ENCODE peak calls at places on chromosomes 6 and 20, in nine cellular contexts. B, I, A, H, O, V, Z, J and N are unnamed samples.

GRCh38 chr20:61560361-61560853 is 308.3 kb downstream of the CDH4 start:
- DNase-seq in O (peak), Z (peak), H (no peak), B (peak), I (no peak), J (peak), A (peak), V (no peak), N (peak)

GRCh38 chr20:38091447-38092216 is 58.1 kb downstream of the RPRD1B start:
- DNase-seq in V (no peak), A (peak), B (no peak), Z (no peak), H (no peak), J (no peak), O (no peak), I (no peak), N (no peak)

GRCh38 chr6:41371461-41371991 is 36.1 kb downstream of the NCR2 start:
- DNase-seq in V (no peak), O (peak), A (peak), J (no peak), H (peak), I (no peak), Z (peak), B (peak), N (no peak)

GRCh38 chr6:134065706-134066105 is 13.3 kb upstream of the SLC2A12 start:
- DNase-seq in O (peak), I (peak), A (peak), H (peak), B (peak), Z (no peak), J (peak), V (no peak), N (peak)

GRCh38 chr6:147508073-147508870 is at the start of gene SAMD5:
- DNase-seq in B (peak), V (no peak), H (peak), O (peak), J (peak), A (peak), I (peak), Z (peak), N (peak)

GRCh38 chr6:2986722-2987196 is 12.9 kb upstream of the NQO2 start:
- DNase-seq in I (no peak), V (no peak), O (peak), Z (no peak), A (peak), H (no peak), B (peak), J (peak), N (no peak)

GRCh38 chr20:33099842-33100538 is 20.5 kb downstream of the BPIFB4 start:
- DNase-seq in B (no peak), A (no peak), H (no peak), O (no peak), Z (no peak), V (no peak), J (no peak), I (no peak), N (no peak)

GRCh38 chr20:1417273-1417672 is 24.4 kb upstream of the FKBP1A start:
- DNase-seq in H (no peak), J (peak), A (peak), V (no peak), B (peak), I (peak), O (peak), Z (no peak), N (no peak)

GRCh38 chr6:28081486-28081751 is 1.1 kb downstream of the ZNF165 start:
- DNase-seq in I (no peak), A (peak), J (no peak), O (no peak), B (no peak), Z (no peak), V (peak), H (no peak), N (no peak)

GRCh38 chr6:29986199-29986598 is 43.9 kb downstream of the HLA-A start:
- DNase-seq in O (no peak), H (no peak), B (no peak), V (no peak), Z (no peak), J (no peak), I (no peak), A (no peak), N (no peak)

GRCh38 chr6:162726997-162727346 is 594 bp downstream of the PRKN start:
- DNase-seq in H (no peak), B (peak), V (peak), A (peak), Z (no peak), O (peak), J (no peak), I (no peak), N (no peak)

GRCh38 chr6:136609878-136610706 is 59.9 kb upstream of the MAP7 start:
- DNase-seq in H (no peak), Z (no peak), J (peak), A (peak), V (no peak), B (peak), O (peak), I (peak), N (no peak)

GRCh38 chr20:36154696-36155628 is at the start of gene EPB41L1:
- DNase-seq in I (no peak), Z (peak), B (peak), J (no peak), H (peak), A (no peak), V (peak), O (peak), N (peak)

GRCh38 chr20:41137412-41138216 is at the start of gene PLCG1:
- DNase-seq in Z (peak), V (peak), J (peak), B (peak), A (peak), H (peak), O (peak), I (no peak), N (peak)

GRCh38 chr6:161048636-161049035 is 57.1 kb downstream of the MAP3K4 start:
- DNase-seq in H (peak), A (peak), V (no peak), B (peak), J (no peak), O (peak), I (no peak), Z (no peak), N (no peak)

GRCh38 chr6:13421425-13422057 is 65.9 kb downstream of the GFOD1 start:
- DNase-seq in V (no peak), J (no peak), O (no peak), H (no peak), A (peak), I (no peak), Z (no peak), B (peak), N (no peak)

GRCh38 chr6:122799916-122800701 is 11.1 kb downstream of the SMPDL3A start:
- DNase-seq in H (no peak), Z (no peak), O (peak), V (no peak), B (no peak), A (peak), I (no peak), J (peak), N (no peak)

GRCh38 chr20:46648903-46649649 is 2.2 kb downstream of the SLC13A3 start:
- DNase-seq in Z (no peak), V (no peak), A (no peak), I (no peak), O (no peak), H (no peak), J (no peak), B (no peak), N (no peak)

GRCh38 chr6:10749734-10750133 is 2.1 kb downstream of the TMEM14B start:
- DNase-seq in O (no peak), A (no peak), J (no peak), H (no peak), Z (no peak), I (no peak), V (no peak), B (no peak), N (no peak)

GRCh38 chr20:40232288-40232687 is 456.7 kb downstream of the MAFB start:
- DNase-seq in B (no peak), A (no peak), H (no peak), Z (no peak), O (peak), J (no peak), I (no peak), V (no peak), N (no peak)

GRCh38 chr6:149060985-149061760 is 256.3 kb upstream of the TAB2 start:
- DNase-seq in B (peak), H (peak), I (no peak), Z (no peak), O (no peak), A (peak), J (peak), V (no peak), N (peak)

GRCh38 chr6:150573041-150573681 is 26.5 kb upstream of the PLEKHG1 start:
- DNase-seq in A (no peak), Z (peak), I (no peak), J (no peak), O (no peak), B (no peak), V (no peak), H (no peak), N (no peak)

GRCh38 chr20:8129211-8129986 is 2.7 kb upstream of the PLCB1 start:
- DNase-seq in Z (no peak), J (peak), H (no peak), V (no peak), O (no peak), I (no peak), B (peak), A (peak), N (no peak)

GRCh38 chr20:10784337-10785183 is 110.8 kb upstream of the JAG1 start:
- DNase-seq in I (no peak), A (peak), J (no peak), V (no peak), B (no peak), O (no peak), Z (no peak), H (no peak), N (peak)

GRCh38 chr6:166466178-166467122 is 83.7 kb upstream of the MPC1 start:
- DNase-seq in O (peak), H (peak), A (peak), Z (peak), B (peak), J (peak), I (no peak), V (no peak), N (no peak)

GRCh38 chr6:112501705-112502104 is 154.6 kb downstream of the RFPL4B start:
- DNase-seq in V (no peak), J (peak), Z (no peak), H (peak), O (no peak), B (peak), I (no peak), A (peak), N (peak)
- H3K4me3 ChIP-seq in V (no peak), J (no peak), Z (no peak), H (peak), O (no peak), B (no peak), I (no peak), A (no peak), N (no peak)

GRCh38 chr6:35050291-35050987 is 90.7 kb downstream of the TCP11 start:
- DNase-seq in A (no peak), H (peak), O (no peak), Z (no peak), B (no peak), J (no peak), I (no peak), V (no peak), N (no peak)

GRCh38 chr6:35050988-35051330 is 90.2 kb downstream of the TCP11 start:
- DNase-seq in B (no peak), H (no peak), V (no peak), I (no peak), O (no peak), A (no peak), Z (no peak), J (no peak), N (no peak)

GRCh38 chr6:35049346-35049745 is 91.8 kb downstream of the TCP11 start:
- DNase-seq in O (no peak), Z (no peak), A (no peak), I (no peak), H (no peak), J (no peak), V (no peak), B (no peak), N (no peak)

GRCh38 chr6:35048631-35049083 is 92.5 kb downstream of the TCP11 start:
- DNase-seq in A (peak), V (peak), J (peak), I (no peak), Z (no peak), H (peak), O (peak), B (peak), N (no peak)

DNA sequence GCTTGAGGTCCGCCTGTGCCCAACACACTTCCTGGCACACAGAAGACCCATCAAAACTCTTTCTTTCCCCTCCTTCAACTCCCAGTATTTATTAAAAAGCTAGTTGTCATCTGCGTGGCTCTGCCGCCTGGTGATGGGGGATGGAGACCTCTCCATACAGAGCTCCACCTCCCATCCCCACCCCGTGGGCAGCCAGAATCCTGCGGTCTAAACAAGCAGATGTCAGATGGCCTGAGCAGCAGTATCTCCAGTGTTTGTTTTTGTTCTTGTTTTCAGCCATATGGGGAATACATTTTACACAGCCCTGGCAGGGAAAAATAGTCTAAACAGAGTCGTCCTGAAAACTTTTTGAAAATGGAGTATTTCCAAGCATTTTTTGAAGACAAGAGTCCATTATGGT is 91.3 kb downstream of the TCP11 start:
- DNase-seq in Z (no peak), H (peak), J (peak), A (peak), B (peak), I (no peak), V (no peak), O (peak), N (no peak)
- H3K4me3 ChIP-seq in Z (no peak), H (no peak), J (no peak), A (no peak), B (no peak), I (no peak), V (no peak), O (no peak), N (no peak)

DNA sequence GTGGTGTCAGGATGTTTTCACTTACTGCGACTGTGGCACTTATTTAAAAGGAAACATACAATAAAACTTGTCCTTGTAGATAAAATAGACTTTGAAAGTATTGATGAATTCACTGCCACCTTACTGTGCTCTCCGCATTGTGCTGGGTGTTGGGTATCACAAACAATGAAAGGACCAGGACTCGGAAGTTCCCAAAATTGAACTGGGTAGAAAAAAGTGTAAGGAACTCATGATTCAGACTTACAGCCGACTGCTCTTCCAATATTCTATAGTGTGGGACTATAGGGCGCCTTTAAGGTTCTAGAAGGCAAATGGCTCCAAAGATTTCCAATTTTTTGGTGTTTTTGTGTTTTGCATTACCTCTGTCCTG is 32.0 kb upstream of the ID4 start:
- DNase-seq in A (no peak), I (peak), H (no peak), O (peak), V (no peak), B (peak), J (no peak), Z (no peak), N (no peak)
- H3K4me3 ChIP-seq in A (peak), I (peak), H (peak), O (peak), V (no peak), B (peak), J (peak), Z (peak), N (peak)

GRCh38 chr6:21476054-21476552 is 117.4 kb upstream of the SOX4 start:
- DNase-seq in H (no peak), J (no peak), B (no peak), V (no peak), Z (no peak), O (no peak), I (no peak), A (no peak), N (no peak)

GRCh38 chr6:21478411-21478810 is 115.1 kb upstream of the SOX4 start:
- DNase-seq in B (no peak), J (no peak), H (no peak), I (no peak), Z (no peak), O (no peak), V (no peak), A (no peak), N (no peak)

GRCh38 chr6:21479140-21479539 is 114.4 kb upstream of the SOX4 start:
- DNase-seq in V (no peak), B (peak), H (peak), J (no peak), O (peak), A (peak), Z (no peak), I (no peak), N (no peak)
- H3K4me3 ChIP-seq in V (no peak), B (no peak), H (peak), J (no peak), O (peak), A (peak), Z (peak), I (no peak), N (no peak)

GRCh38 chr6:154138806-154139205 is 99.8 kb downstream of the OPRM1 start:
- DNase-seq in O (no peak), I (no peak), B (no peak), J (no peak), H (no peak), V (no peak), A (no peak), Z (no peak), N (no peak)

GRCh38 chr6:154139894-154140293 is 100.9 kb downstream of the OPRM1 start:
- DNase-seq in Z (no peak), I (no peak), A (peak), O (no peak), H (no peak), V (no peak), J (no peak), B (no peak), N (peak)

DNA sequence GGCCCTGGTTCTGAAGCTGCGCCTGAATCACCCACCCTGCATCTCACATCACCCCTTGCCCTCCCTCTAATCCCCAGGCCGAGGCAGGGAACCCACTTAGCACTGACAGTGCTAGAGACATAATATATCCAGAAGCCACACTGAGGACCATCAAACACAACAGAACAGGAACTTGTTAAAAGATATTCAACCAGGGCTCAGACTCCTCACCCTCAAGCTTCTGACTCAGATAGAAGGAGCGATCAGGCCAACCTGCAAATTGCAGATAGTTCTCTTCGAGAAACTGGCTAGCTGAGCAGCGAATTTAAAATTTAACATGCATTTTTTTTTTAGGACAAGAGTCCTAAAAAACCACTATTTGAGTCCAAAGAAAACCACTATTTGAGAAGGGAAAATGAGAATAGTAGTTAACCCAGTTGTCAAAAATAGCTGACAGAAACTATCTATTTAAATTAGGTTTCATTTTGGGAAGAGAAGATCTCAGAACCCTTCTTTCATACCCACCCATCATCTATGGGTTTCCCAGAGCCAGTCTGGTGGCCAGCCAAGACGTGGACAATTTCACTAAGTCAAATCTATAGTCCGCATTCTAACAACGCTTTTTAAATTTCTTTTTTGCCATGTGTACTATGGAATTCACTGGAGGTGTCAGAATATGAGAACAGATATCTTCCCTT is 95.6 kb downstream of the OPRM1 start:
- DNase-seq in B (no peak), H (no peak), J (no peak), O (no peak), I (no peak), A (no peak), Z (no peak), V (no peak), N (no peak)
- H3K4me3 ChIP-seq in B (no peak), H (no peak), J (no peak), O (no peak), I (no peak), A (no peak), Z (no peak), V (no peak), N (no peak)

GRCh38 chr6:138499303-138499991 is at the start of gene NHSL1:
- DNase-seq in Z (no peak), B (no peak), I (no peak), O (peak), J (no peak), H (no peak), A (peak), V (no peak), N (peak)
- H3K4me3 ChIP-seq in Z (peak), B (no peak), I (no peak), O (peak), J (no peak), H (no peak), A (no peak), V (no peak), N (peak)